ENCODE peak calls at places on chromosomes 13 and 19, in four cellular contexts. One of them, this sample, is unnamed.
A peak's percentile ranks its signal among the peaks of the same experiment; 100 is the strongest.

GRCh38 chr13:99741979-99742378 is 229.6 kb downstream of the ZIC5 start:
- DNase-seq in adrenal gland: no peak
- DNase-seq in upper lobe of left lung: no peak
- DNase-seq in Karpas-422: no peak
- DNase-seq in this sample: no peak

GRCh38 chr19:15161028-15161984 is 39.5 kb downstream of the NOTCH3 start:
- DNase-seq in adrenal gland: no peak
- DNase-seq in upper lobe of left lung: no peak
- DNase-seq in Karpas-422: peak; percentile 84
- DNase-seq in this sample: no peak

GRCh38 chr19:42277821-42278809 is 9.1 kb downstream of the CIC start:
- DNase-seq in adrenal gland: peak; percentile 52
- DNase-seq in upper lobe of left lung: peak; percentile 28
- DNase-seq in Karpas-422: no peak
- DNase-seq in this sample: no peak

GRCh38 chr19:15394426-15394825 is 14.8 kb upstream of the AKAP8 start:
- DNase-seq in adrenal gland: no peak
- DNase-seq in upper lobe of left lung: no peak
- DNase-seq in Karpas-422: no peak
- DNase-seq in this sample: no peak

GRCh38 chr19:10852098-10852800 is 4.0 kb downstream of the C19orf38 start:
- DNase-seq in adrenal gland: no peak
- DNase-seq in upper lobe of left lung: no peak
- DNase-seq in Karpas-422: no peak
- DNase-seq in this sample: no peak

GRCh38 chr13:88376762-88377388 is 705.7 kb downstream of the SLITRK5 start:
- DNase-seq in adrenal gland: no peak
- DNase-seq in upper lobe of left lung: no peak
- DNase-seq in Karpas-422: no peak
- DNase-seq in this sample: no peak

GRCh38 chr13:110620596-110620995 is 5.3 kb downstream of the NAXD start:
- DNase-seq in adrenal gland: no peak
- DNase-seq in upper lobe of left lung: no peak
- DNase-seq in Karpas-422: no peak
- DNase-seq in this sample: no peak

GRCh38 chr13:102769679-102770078 is 3.9 kb downstream of the TEX30 start:
- DNase-seq in adrenal gland: no peak
- DNase-seq in upper lobe of left lung: no peak
- DNase-seq in Karpas-422: no peak
- DNase-seq in this sample: no peak

GRCh38 chr19:46303702-46304397 is 7.0 kb downstream of the HIF3A start:
- DNase-seq in adrenal gland: peak; percentile 83
- DNase-seq in upper lobe of left lung: peak; percentile 92
- DNase-seq in Karpas-422: no peak
- DNase-seq in this sample: peak; percentile 63

GRCh38 chr19:2923510-2923909 is 21.3 kb downstream of the ZNF77 start:
- DNase-seq in adrenal gland: peak; percentile 56
- DNase-seq in upper lobe of left lung: no peak
- DNase-seq in Karpas-422: no peak
- DNase-seq in this sample: no peak

GRCh38 chr13:39451860-39452301 is 151.1 kb downstream of the LHFPL6 start:
- DNase-seq in adrenal gland: peak; percentile 24
- DNase-seq in upper lobe of left lung: peak; percentile 33
- DNase-seq in Karpas-422: peak; percentile 55
- DNase-seq in this sample: peak; percentile 59

GRCh38 chr13:28494537-28494860 is 429 bp downstream of the FLT1 start:
- DNase-seq in adrenal gland: no peak
- DNase-seq in upper lobe of left lung: no peak
- DNase-seq in Karpas-422: no peak
- DNase-seq in this sample: no peak

GRCh38 chr19:7067716-7068115 is 1.8 kb upstream of the ZNF557 start:
- DNase-seq in adrenal gland: no peak
- DNase-seq in upper lobe of left lung: no peak
- DNase-seq in Karpas-422: no peak
- DNase-seq in this sample: no peak

GRCh38 chr19:10288662-10289166 is 1.0 kb upstream of the ICAM5 start:
- DNase-seq in adrenal gland: no peak
- DNase-seq in upper lobe of left lung: peak; percentile 68
- DNase-seq in Karpas-422: peak; percentile 94
- DNase-seq in this sample: no peak

GRCh38 chr19:52993342-52994178 is 20.2 kb upstream of the ERVV-1 start:
- DNase-seq in adrenal gland: peak; percentile 79
- DNase-seq in upper lobe of left lung: peak; percentile 73
- DNase-seq in Karpas-422: peak; percentile 90
- DNase-seq in this sample: peak; percentile 75

GRCh38 chr13:73754727-73755292 is 379.4 kb downstream of the KLF12 start:
- DNase-seq in adrenal gland: peak; percentile 29
- DNase-seq in upper lobe of left lung: no peak
- DNase-seq in Karpas-422: peak; percentile 88
- DNase-seq in this sample: no peak

GRCh38 chr19:5804516-5805464 is at the start of gene NRTN:
- DNase-seq in adrenal gland: peak; percentile 53
- DNase-seq in upper lobe of left lung: peak; percentile 36
- DNase-seq in Karpas-422: peak; percentile 54
- DNase-seq in this sample: no peak

GRCh38 chr19:41868120-41868988 is 8.3 kb downstream of the RPS19 start:
- DNase-seq in adrenal gland: no peak
- DNase-seq in upper lobe of left lung: peak; percentile 86
- DNase-seq in Karpas-422: no peak
- DNase-seq in this sample: no peak

GRCh38 chr19:39516270-39516669 is 1.3 kb downstream of the SELENOV start:
- DNase-seq in adrenal gland: no peak
- DNase-seq in upper lobe of left lung: no peak
- DNase-seq in Karpas-422: no peak
- DNase-seq in this sample: no peak
- H3K27me3 ChIP-seq in adrenal gland: peaks cover 37% of the 10 kb centered on the region
- H3K27me3 ChIP-seq in upper lobe of left lung: no peaks in the 10 kb centered on the region
- H3K27me3 ChIP-seq in Karpas-422: no peaks in the 10 kb centered on the region
- H3K27me3 ChIP-seq in this sample: peaks cover 72% of the 10 kb centered on the region

GRCh38 chr19:13057147-13057572 is 45.5 kb downstream of the LYL1 start:
- DNase-seq in adrenal gland: no peak
- DNase-seq in upper lobe of left lung: no peak
- DNase-seq in Karpas-422: no peak
- DNase-seq in this sample: no peak

GRCh38 chr19:13054605-13055212 is 47.9 kb downstream of the LYL1 start:
- DNase-seq in adrenal gland: no peak
- DNase-seq in upper lobe of left lung: no peak
- DNase-seq in Karpas-422: no peak
- DNase-seq in this sample: peak; percentile 43

GRCh38 chr19:13053761-13054604 is 48.7 kb downstream of the LYL1 start:
- DNase-seq in adrenal gland: peak; percentile 65
- DNase-seq in upper lobe of left lung: peak; percentile 88
- DNase-seq in Karpas-422: no peak
- DNase-seq in this sample: peak; percentile 93

GRCh38 chr19:13056052-13056660 is 46.5 kb downstream of the LYL1 start:
- DNase-seq in adrenal gland: no peak
- DNase-seq in upper lobe of left lung: peak; percentile 92
- DNase-seq in Karpas-422: no peak
- DNase-seq in this sample: peak; percentile 61

DNA sequence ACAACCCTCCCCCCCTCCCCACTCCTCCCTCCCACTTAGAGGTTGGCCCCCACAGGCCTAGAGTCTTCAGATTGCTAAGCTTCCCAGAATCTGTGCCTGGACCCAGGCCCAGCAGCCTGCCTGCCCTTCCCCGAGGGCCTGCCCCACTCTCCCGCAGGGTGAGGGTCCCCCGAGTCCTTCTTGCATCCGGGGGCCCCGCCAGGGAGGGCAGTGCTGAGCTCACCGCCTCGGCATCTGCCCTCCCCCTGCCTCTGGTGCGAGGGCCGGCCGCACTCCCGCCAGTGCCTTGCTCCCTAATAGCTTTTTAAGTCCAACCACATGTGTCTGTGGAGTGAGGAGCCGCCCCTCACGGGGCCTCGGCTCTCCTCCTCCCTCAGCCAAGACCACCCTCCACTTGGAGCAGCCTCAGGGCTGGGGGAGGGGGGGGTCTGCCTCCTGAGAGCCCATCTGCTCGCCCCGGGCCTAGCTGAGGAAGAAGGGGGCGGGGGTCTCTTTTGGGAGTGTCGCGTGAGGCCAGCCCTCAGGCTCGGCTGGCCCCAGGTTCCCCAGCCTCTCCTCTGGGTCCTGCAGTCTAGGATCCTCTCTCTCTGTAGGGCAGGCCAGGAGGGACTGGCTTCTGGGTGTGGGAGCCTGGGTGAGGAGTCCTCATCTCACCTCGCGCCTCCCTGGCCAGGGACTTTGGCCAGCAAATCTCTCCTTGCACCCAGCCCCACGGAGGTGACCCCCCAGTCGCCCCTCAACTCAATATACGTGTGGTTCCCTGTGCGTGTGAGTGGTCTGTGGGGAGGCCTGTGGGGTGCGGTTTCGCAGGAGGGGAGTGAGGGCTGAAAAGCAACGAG is 47.2 kb downstream of the LYL1 start:
- DNase-seq in adrenal gland: peak; percentile 46
- DNase-seq in upper lobe of left lung: peak; percentile 81
- DNase-seq in Karpas-422: no peak
- DNase-seq in this sample: peak; percentile 84
- H3K4me3 ChIP-seq in adrenal gland: no peak overlapping the region
- H3K4me3 ChIP-seq in upper lobe of left lung: no peak overlapping the region
- H3K4me3 ChIP-seq in Karpas-422: no peak overlapping the region
- H3K4me3 ChIP-seq in this sample: peak overlapping the region; percentile 54

GRCh38 chr19:35249146-35249847 is 495 bp downstream of the LSR start:
- DNase-seq in adrenal gland: peak; percentile 44
- DNase-seq in upper lobe of left lung: no peak
- DNase-seq in Karpas-422: no peak
- DNase-seq in this sample: no peak

GRCh38 chr19:35253316-35254286 is 4.8 kb downstream of the LSR start:
- DNase-seq in adrenal gland: peak; percentile 24
- DNase-seq in upper lobe of left lung: no peak
- DNase-seq in Karpas-422: no peak
- DNase-seq in this sample: no peak

GRCh38 chr19:35248310-35249145 is at the start of gene LSR:
- DNase-seq in adrenal gland: peak; percentile 86
- DNase-seq in upper lobe of left lung: peak; percentile 90
- DNase-seq in Karpas-422: no peak
- DNase-seq in this sample: no peak

GRCh38 chr19:35249848-35250711 is 1.3 kb downstream of the LSR start:
- DNase-seq in adrenal gland: peak; percentile 31
- DNase-seq in upper lobe of left lung: no peak
- DNase-seq in Karpas-422: no peak
- DNase-seq in this sample: no peak

DNA sequence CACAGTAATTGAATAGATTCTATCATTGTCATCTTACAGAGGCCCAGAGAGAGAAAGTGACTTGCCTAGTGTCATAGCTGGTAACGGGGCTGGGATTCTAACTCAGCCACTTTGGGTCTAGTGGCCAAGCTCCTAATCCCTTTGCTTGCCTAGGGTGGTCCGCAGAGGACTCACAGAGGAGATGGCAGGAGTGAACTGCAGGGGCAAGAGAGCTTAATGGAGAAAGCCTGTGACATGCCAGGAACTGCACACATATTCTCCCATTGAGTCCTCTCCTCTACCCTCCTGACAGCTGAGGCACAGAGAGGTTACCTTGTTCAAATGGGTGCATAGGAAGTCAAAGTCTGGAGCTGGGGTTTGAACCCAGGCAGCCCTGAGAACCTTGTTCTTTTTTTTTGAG is 2.7 kb downstream of the LSR start:
- DNase-seq in adrenal gland: peak; percentile 15
- DNase-seq in upper lobe of left lung: no peak
- DNase-seq in Karpas-422: no peak
- DNase-seq in this sample: no peak
- H3K27me3 ChIP-seq in adrenal gland: peaks cover 6% of the 10 kb centered on the region
- H3K27me3 ChIP-seq in upper lobe of left lung: no peaks in the 10 kb centered on the region
- H3K27me3 ChIP-seq in Karpas-422: no peaks in the 10 kb centered on the region
- H3K27me3 ChIP-seq in this sample: peaks cover 46% of the 10 kb centered on the region

DNA sequence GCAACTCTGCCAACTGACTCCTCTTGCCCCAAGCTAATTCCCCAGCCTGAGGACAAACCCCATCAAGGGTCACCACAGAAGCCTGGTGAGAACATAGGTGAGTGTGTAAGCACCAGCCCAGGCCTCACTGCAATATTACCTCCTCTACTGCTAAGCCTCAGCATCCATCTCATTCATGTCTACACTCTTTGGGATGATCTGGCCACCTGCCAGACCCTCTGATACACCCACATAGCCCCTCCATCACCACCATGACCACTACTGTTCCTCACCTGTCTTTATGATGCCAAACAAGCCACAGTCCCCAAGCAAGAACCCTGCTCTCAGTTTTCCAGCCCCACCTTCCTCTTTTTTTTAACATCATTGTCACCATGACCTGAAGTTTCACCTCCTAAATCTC is 2.3 kb downstream of the ZNF792 start:
- DNase-seq in adrenal gland: no peak
- DNase-seq in upper lobe of left lung: no peak
- DNase-seq in Karpas-422: no peak
- DNase-seq in this sample: no peak
- H3K4me3 ChIP-seq in adrenal gland: no peak overlapping the region
- H3K4me3 ChIP-seq in upper lobe of left lung: peak overlapping the region; percentile 16
- H3K4me3 ChIP-seq in Karpas-422: peak overlapping the region; percentile 87
- H3K4me3 ChIP-seq in this sample: peak overlapping the region; percentile 97

DNA sequence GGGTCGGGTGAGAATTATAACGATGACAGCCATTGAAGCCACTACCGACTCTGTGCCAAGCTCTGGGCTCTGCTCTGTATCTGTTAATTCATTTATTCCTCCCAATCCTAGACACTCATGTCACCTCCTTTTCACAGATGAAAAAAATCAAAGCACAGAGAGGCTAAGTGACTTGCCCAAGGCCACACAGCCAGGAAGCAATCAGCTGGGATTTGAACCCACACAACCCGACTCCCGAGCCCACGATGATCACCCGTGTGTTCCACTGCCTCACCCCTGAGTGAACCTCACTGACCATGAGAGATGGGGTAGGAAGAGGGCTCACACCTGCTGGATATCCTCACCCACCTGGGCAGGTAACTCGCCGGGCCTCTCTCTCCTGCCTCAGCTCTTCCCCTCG is 40.1 kb downstream of the ZNF473 start:
- DNase-seq in adrenal gland: no peak
- DNase-seq in upper lobe of left lung: no peak
- DNase-seq in Karpas-422: no peak
- DNase-seq in this sample: no peak
- H3K27me3 ChIP-seq in adrenal gland: no peaks in the 10 kb centered on the region
- H3K27me3 ChIP-seq in upper lobe of left lung: no peaks in the 10 kb centered on the region
- H3K27me3 ChIP-seq in Karpas-422: no peaks in the 10 kb centered on the region
- H3K27me3 ChIP-seq in this sample: peaks cover 32% of the 10 kb centered on the region